ENCODE peak calls at places on chromosomes 7 and 10, in nine cellular contexts. X is T-helper 2 cell; B is naive thymus-derived CD4-positive, alpha-beta T cell; Y is neuronal stem cell; P is RCC 7860; G is NCI-H510A; K is astrocyte of the hippocampus; E is iPS-NIHi11; N is endothelial cell. Q is an unnamed sample.

GRCh38 chr10:133344236-133344635 is 2.9 kb upstream of the PRAP1 start:
- DNase-seq in X (no peak), B (no peak), Y (no peak), P (no peak), G (no peak), K (no peak), E (no peak), N (no peak), Q (no peak)

GRCh38 chr7:51138121-51139085 is 178.2 kb downstream of the COBL start:
- DNase-seq in X (no peak), B (no peak), Y (no peak), P (no peak), G (peak; percentile 55), K (peak; percentile 15), E (no peak), N (no peak), Q (no peak)

GRCh38 chr10:72038458-72039001 is 49.8 kb downstream of the SPOCK2 start:
- DNase-seq in X (no peak), B (no peak), Y (no peak), P (peak; percentile 24), G (no peak), K (no peak), E (peak; percentile 10), N (no peak), Q (no peak)

GRCh38 chr7:43119371-43120069 is 7.1 kb downstream of the HECW1 start:
- DNase-seq in X (no peak), B (no peak), Y (no peak), P (peak; percentile 55), G (no peak), K (peak; percentile 86), E (no peak), N (no peak), Q (no peak)

GRCh38 chr10:30392564-30392990 is 41.4 kb upstream of the MAP3K8 start:
- DNase-seq in X (peak; percentile 50), B (peak; percentile 63), Y (peak; percentile 71), P (peak; percentile 57), G (peak; percentile 23), K (peak; percentile 82), E (peak; percentile 94), N (peak; percentile 79), Q (peak; percentile 74)

GRCh38 chr7:104926905-104927454 is 87.0 kb upstream of the KMT2E start:
- DNase-seq in X (no peak), B (no peak), Y (no peak), P (no peak), G (peak; percentile 56), K (no peak), E (peak; percentile 51), N (no peak), Q (peak; percentile 19)

GRCh38 chr7:47405286-47405904 is 176.5 kb downstream of the TNS3 start:
- DNase-seq in X (no peak), B (no peak), Y (no peak), P (no peak), G (no peak), K (no peak), E (no peak), N (no peak), Q (no peak)

GRCh38 chr7:744854-745430 is 17.9 kb upstream of the PRKAR1B start:
- DNase-seq in X (no peak), B (no peak), Y (no peak), P (no peak), G (no peak), K (no peak), E (no peak), N (no peak), Q (no peak)

GRCh38 chr7:66339141-66339540 is 134.0 kb downstream of the TPST1 start:
- DNase-seq in X (no peak), B (no peak), Y (no peak), P (no peak), G (no peak), K (no peak), E (no peak), N (no peak), Q (no peak)

GRCh38 chr10:44636625-44637024 is 251.7 kb upstream of the CXCL12 start:
- DNase-seq in X (no peak), B (no peak), Y (no peak), P (no peak), G (no peak), K (no peak), E (no peak), N (no peak), Q (no peak)

GRCh38 chr7:11539853-11540252 is 292.1 kb downstream of the THSD7A start:
- DNase-seq in X (no peak), B (no peak), Y (no peak), P (no peak), G (no peak), K (peak; percentile 2), E (no peak), N (no peak), Q (no peak)

GRCh38 chr10:17782921-17783665 is 26.1 kb upstream of the MRC1 start:
- DNase-seq in X (no peak), B (no peak), Y (no peak), P (no peak), G (no peak), K (no peak), E (no peak), N (no peak), Q (no peak)

GRCh38 chr10:107665459-107665858 is 501.0 kb upstream of the SORCS1 start:
- DNase-seq in X (no peak), B (no peak), Y (no peak), P (no peak), G (no peak), K (no peak), E (no peak), N (no peak), Q (no peak)

GRCh38 chr7:157255201-157255606 is 81.6 kb upstream of the DNAJB6 start:
- DNase-seq in X (no peak), B (no peak), Y (no peak), P (no peak), G (no peak), K (no peak), E (no peak), N (no peak), Q (no peak)

GRCh38 chr10:113302062-113302461 is 250.8 kb upstream of the HABP2 start:
- DNase-seq in X (no peak), B (no peak), Y (no peak), P (no peak), G (no peak), K (no peak), E (no peak), N (no peak), Q (no peak)

GRCh38 chr10:62632071-62632809 is 172.3 kb upstream of the ADO start:
- DNase-seq in X (no peak), B (peak; percentile 52), Y (no peak), P (peak; percentile 49), G (no peak), K (no peak), E (no peak), N (no peak), Q (no peak)

GRCh38 chr7:1418505-1419309 is 40.6 kb downstream of the MICALL2 start:
- DNase-seq in X (no peak), B (no peak), Y (peak; percentile 30), P (no peak), G (no peak), K (no peak), E (peak; percentile 89), N (no peak), Q (peak; percentile 81)

GRCh38 chr7:26199301-26200112 is 1.0 kb downstream of the HNRNPA2B1 start:
- DNase-seq in X (peak; percentile 28), B (no peak), Y (peak; percentile 69), P (no peak), G (peak; percentile 39), K (peak; percentile 71), E (no peak), N (peak; percentile 34), Q (no peak)

GRCh38 chr10:22629843-22630228 is 84.5 kb downstream of the PIP4K2A start:
- DNase-seq in X (no peak), B (no peak), Y (no peak), P (no peak), G (no peak), K (no peak), E (no peak), N (no peak), Q (no peak)

GRCh38 chr7:1486571-1486970 is 17.6 kb downstream of the INTS1 start:
- DNase-seq in X (no peak), B (no peak), Y (no peak), P (no peak), G (no peak), K (no peak), E (no peak), N (no peak), Q (no peak)

GRCh38 chr10:31288001-31288400 is 31.0 kb upstream of the ZEB1 start:
- DNase-seq in X (no peak), B (no peak), Y (no peak), P (no peak), G (no peak), K (peak; percentile 56), E (no peak), N (no peak), Q (no peak)

GRCh38 chr10:35552622-35553342 is 52.4 kb upstream of the GJD4 start:
- DNase-seq in X (no peak), B (no peak), Y (no peak), P (no peak), G (no peak), K (peak; percentile 54), E (no peak), N (no peak), Q (no peak)

GRCh38 chr7:66669088-66669487 is 40.4 kb downstream of the KCTD7 start:
- DNase-seq in X (no peak), B (no peak), Y (no peak), P (no peak), G (no peak), K (no peak), E (no peak), N (no peak), Q (no peak)

GRCh38 chr10:80497187-80498038 is 40.3 kb upstream of the SH2D4B start:
- DNase-seq in X (no peak), B (no peak), Y (no peak), P (no peak), G (no peak), K (peak; percentile 42), E (no peak), N (no peak), Q (no peak)

Q was measured in HEK293T.